ENCODE peak calls at places on chromosome 1, in six cellular contexts. I is HCT116, U is K562, R is H1, Q is GM12878, S is HepG2. X is an unnamed sample.

GRCh38 chr1:62720946-62721554 is 32.9 kb upstream of the DOCK7 start:
- DNase-seq in I (no peak), U (no peak), R (no peak), Q (no peak), S (no peak), X (peak; percentile 65)

GRCh38 chr1:107782192-107782845 is 182.7 kb downstream of the VAV3 start:
- DNase-seq in I (peak; percentile 34), U (peak; percentile 56), R (no peak), Q (no peak), S (peak; percentile 43), X (peak; percentile 71)

GRCh38 chr1:45246760-45247159 is 40.4 kb upstream of the ZSWIM5 start:
- DNase-seq in I (no peak), U (no peak), R (no peak), Q (no peak), S (peak; percentile 73), X (peak; percentile 97)

GRCh38 chr1:217026506-217026905 is 303.3 kb upstream of the ESRRG start:
- DNase-seq in I (no peak), U (no peak), R (no peak), Q (no peak), S (no peak), X (no peak)

GRCh38 chr1:66439028-66439427 is 94.9 kb upstream of the SGIP1 start:
- DNase-seq in I (no peak), U (no peak), R (no peak), Q (peak; percentile 27), S (no peak), X (peak; percentile 45)

GRCh38 chr1:177227978-177228720 is 57.4 kb downstream of the BRINP2 start:
- DNase-seq in I (no peak), U (no peak), R (no peak), Q (no peak), S (no peak), X (no peak)

GRCh38 chr1:24541711-24542346 is 14.1 kb upstream of the NCMAP start:
- DNase-seq in I (no peak), U (no peak), R (peak; percentile 76), Q (no peak), S (peak; percentile 25), X (no peak)

GRCh38 chr1:94324168-94324544 is 86.8 kb upstream of the ARHGAP29 start:
- DNase-seq in I (no peak), U (no peak), R (no peak), Q (no peak), S (no peak), X (peak; percentile 80)

GRCh38 chr1:38991638-38992449 is 768 bp downstream of the AKIRIN1 start:
- DNase-seq in I (no peak), U (peak; percentile 75), R (no peak), Q (no peak), S (no peak), X (peak; percentile 38)

GRCh38 chr1:198809247-198809646 is 170.4 kb downstream of the PTPRC start:
- DNase-seq in I (no peak), U (no peak), R (no peak), Q (no peak), S (no peak), X (no peak)

GRCh38 chr1:94463765-94464330 is 45.7 kb downstream of the ABCD3 start:
- DNase-seq in I (peak; percentile 49), U (peak; percentile 14), R (no peak), Q (no peak), S (peak; percentile 71), X (peak; percentile 74)

GRCh38 chr1:116874622-116875277 is 35.0 kb upstream of the PTGFRN start:
- DNase-seq in I (no peak), U (no peak), R (no peak), Q (no peak), S (peak; percentile 27), X (no peak)

GRCh38 chr1:89023026-89023425 is 360 bp upstream of the GBP3 start:
- DNase-seq in I (no peak), U (no peak), R (no peak), Q (no peak), S (no peak), X (no peak)

GRCh38 chr1:245045087-245045881 is 109.5 kb upstream of the KIF26B start:
- DNase-seq in I (no peak), U (no peak), R (no peak), Q (no peak), S (peak; percentile 98), X (no peak)

GRCh38 chr1:109906160-109906838 is 4.3 kb upstream of the CSF1 start:
- DNase-seq in I (no peak), U (no peak), R (no peak), Q (peak; percentile 61), S (no peak), X (no peak)

GRCh38 chr1:182387566-182387965 is 4.0 kb downstream of the GLUL start:
- DNase-seq in I (no peak), U (no peak), R (no peak), Q (no peak), S (no peak), X (no peak)
- TF ChIP-seq POLR2A in I (no peak), U (no peak), R (no peak), Q (no peak), S (peak; percentile 17), X (no peak)

GRCh38 chr1:37734629-37735591 is 30.0 kb downstream of the EPHA10 start:
- DNase-seq in I (no peak), U (peak; percentile 89), R (peak; percentile 94), Q (no peak), S (no peak), X (no peak)
- TF ChIP-seq EZH2 in I (no peak), U (no peak), R (no peak), Q (no peak), S (no peak), X (no peak)

DNA sequence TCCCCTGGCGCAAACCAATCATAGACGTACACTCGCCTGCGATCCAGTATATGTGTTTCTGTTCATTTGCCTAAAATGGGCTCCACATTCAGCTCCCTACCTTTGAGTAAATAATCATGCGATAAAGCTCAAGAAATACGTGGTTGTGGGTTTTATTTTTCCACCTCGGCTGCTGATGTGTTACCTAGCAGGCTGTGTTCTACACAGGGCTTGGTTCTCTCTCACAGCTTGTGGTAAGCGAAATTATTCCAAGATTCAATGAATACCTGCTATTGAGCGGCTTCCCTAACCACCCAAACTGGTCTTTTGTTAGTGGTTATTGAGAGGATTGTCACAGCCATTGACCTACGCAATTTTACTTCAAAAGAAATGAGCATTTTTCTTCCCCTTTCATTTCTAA is 180.2 kb downstream of the PBX1 start:
- DNase-seq in I (no peak), U (no peak), R (no peak), Q (no peak), S (no peak), X (no peak)
- H3K79me2 ChIP-seq in I (no peaks in the 10 kb centered on the region), U (no peaks in the 10 kb centered on the region), R (no peaks in the 10 kb centered on the region), Q (no peaks in the 10 kb centered on the region), S (no peaks in the 10 kb centered on the region), X (no peaks in the 10 kb centered on the region)

GRCh38 chr1:220687809-220688208 is 2.4 kb upstream of the C1orf115 start:
- DNase-seq in I (no peak), U (no peak), R (no peak), Q (no peak), S (no peak), X (no peak)

GRCh38 chr1:220692436-220693228 is 2.5 kb downstream of the C1orf115 start:
- DNase-seq in I (no peak), U (no peak), R (no peak), Q (no peak), S (no peak), X (no peak)

GRCh38 chr1:220689696-220690095 is 467 bp upstream of the C1orf115 start:
- DNase-seq in I (no peak), U (no peak), R (no peak), Q (no peak), S (no peak), X (no peak)

GRCh38 chr1:220691039-220691684 is 999 bp downstream of the C1orf115 start:
- DNase-seq in I (no peak), U (no peak), R (no peak), Q (no peak), S (peak; percentile 47), X (no peak)

GRCh38 chr1:220690140-220691038 is at the start of gene C1orf115:
- DNase-seq in I (peak; percentile 71), U (peak; percentile 63), R (peak; percentile 96), Q (no peak), S (peak; percentile 68), X (peak; percentile 81)
- TF ChIP-seq POLR2A in I (peak; percentile 53), U (no peak), R (peak; percentile 58), Q (no peak), S (peak; percentile 87), X (peak; percentile 54)

GRCh38 chr1:228650141-228650540 is 85.1 kb upstream of the RHOU start:
- DNase-seq in I (no peak), U (no peak), R (peak; percentile 79), Q (no peak), S (no peak), X (no peak)

GRCh38 chr1:228650946-228651345 is 84.3 kb upstream of the RHOU start:
- DNase-seq in I (no peak), U (no peak), R (no peak), Q (no peak), S (no peak), X (no peak)

GRCh38 chr1:228647523-228648444 is 87.5 kb upstream of the RHOU start:
- DNase-seq in I (peak; percentile 78), U (peak; percentile 27), R (peak; percentile 78), Q (no peak), S (peak; percentile 72), X (no peak)

GRCh38 chr1:228646717-228647522 is 88.4 kb upstream of the RHOU start:
- DNase-seq in I (no peak), U (no peak), R (peak; percentile 66), Q (no peak), S (peak; percentile 48), X (peak; percentile 5)

GRCh38 chr1:228648647-228649383 is 86.5 kb upstream of the RHOU start:
- DNase-seq in I (no peak), U (no peak), R (no peak), Q (no peak), S (no peak), X (no peak)
- TF ChIP-seq EZH2 in I (no peak), U (no peak), R (no peak), Q (no peak), S (no peak), X (no peak)

DNA sequence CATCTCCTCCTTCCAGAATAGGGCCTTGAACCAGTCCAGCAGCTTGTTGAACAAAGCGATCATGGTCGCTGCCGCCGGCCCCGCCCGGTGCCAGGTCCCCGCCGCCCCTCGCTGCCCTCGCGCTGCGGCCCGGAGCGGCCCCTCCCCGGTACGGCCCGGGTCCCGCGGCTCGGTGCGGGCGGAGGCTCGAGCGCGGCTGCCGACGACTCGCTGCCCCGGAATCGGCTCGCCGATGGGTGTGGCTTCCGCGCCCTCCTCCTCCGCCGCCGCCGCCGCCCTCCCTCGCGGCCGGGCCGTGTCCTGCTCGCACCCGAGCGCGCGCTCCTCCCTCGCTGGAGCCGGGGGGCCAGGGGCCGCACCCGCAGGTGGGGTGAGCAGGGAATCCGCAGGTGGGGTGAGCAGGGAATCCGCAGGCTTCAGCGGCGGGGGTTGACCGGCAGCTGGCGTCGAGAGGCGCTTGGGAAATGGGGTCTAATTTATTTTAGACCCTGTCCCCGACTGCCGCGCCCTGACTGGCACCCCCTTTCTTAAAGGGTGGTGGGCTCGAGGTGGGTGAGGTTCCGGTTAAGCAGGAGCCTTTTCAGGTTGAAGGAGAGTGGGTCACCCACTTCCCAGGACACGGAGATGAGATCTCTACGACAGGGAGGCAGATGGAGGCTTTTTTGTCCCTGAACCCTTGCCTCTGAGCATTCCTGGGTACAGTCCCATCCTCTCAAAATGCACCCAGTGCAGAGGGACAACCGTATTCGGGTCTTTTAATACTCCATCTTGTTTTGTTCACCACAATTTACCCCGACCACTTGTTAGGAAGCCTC is at the start of gene ARL8A:
- DNase-seq in I (no peak), U (peak; percentile 92), R (peak; percentile 83), Q (no peak), S (no peak), X (peak; percentile 39)
- H3K79me2 ChIP-seq in I (peaks cover 41% of the 10 kb centered on the region), U (peaks cover 30% of the 10 kb centered on the region), R (peaks cover 3% of the 10 kb centered on the region), Q (peaks cover 32% of the 10 kb centered on the region), S (no peaks in the 10 kb centered on the region), X (peaks cover 48% of the 10 kb centered on the region)

X was measured in endothelial cell of umbilical vein.